ENCODE peak calls at places on chromosomes 2 and 18, in four cellular contexts. One of them, this sample, is unnamed.

GRCh38 chr18:75244336-75244735 is 33.7 kb downstream of the TSHZ1 start:
- DNase-seq in MM.1S: no peak
- DNase-seq in DND-41: peak
- DNase-seq in AG10803: no peak
- DNase-seq in this sample: no peak

GRCh38 chr2:144048631-144049060 is 471.3 kb downstream of the ZEB2 start:
- DNase-seq in MM.1S: no peak
- DNase-seq in DND-41: no peak
- DNase-seq in AG10803: peak
- DNase-seq in this sample: peak

GRCh38 chr2:84719434-84719833 is 161.4 kb downstream of the TRABD2A start:
- DNase-seq in MM.1S: no peak
- DNase-seq in DND-41: no peak
- DNase-seq in AG10803: no peak
- DNase-seq in this sample: no peak

GRCh38 chr2:43854671-43855070 is 15.9 kb downstream of the ABCG8 start:
- DNase-seq in MM.1S: no peak
- DNase-seq in DND-41: no peak
- DNase-seq in AG10803: no peak
- DNase-seq in this sample: no peak

GRCh38 chr2:8980096-8980495 is 23.4 kb downstream of the MBOAT2 start:
- DNase-seq in MM.1S: no peak
- DNase-seq in DND-41: no peak
- DNase-seq in AG10803: peak
- DNase-seq in this sample: peak

GRCh38 chr2:42336361-42336965 is 24.6 kb downstream of the COX7A2L start:
- DNase-seq in MM.1S: no peak
- DNase-seq in DND-41: no peak
- DNase-seq in AG10803: no peak
- DNase-seq in this sample: no peak

GRCh38 chr2:149733936-149734685 is 146.5 kb upstream of the MMADHC start:
- DNase-seq in MM.1S: no peak
- DNase-seq in DND-41: no peak
- DNase-seq in AG10803: peak
- DNase-seq in this sample: peak

GRCh38 chr18:35376393-35376741 is 770 bp downstream of the ZNF396 start:
- DNase-seq in MM.1S: no peak
- DNase-seq in DND-41: no peak
- DNase-seq in AG10803: no peak
- DNase-seq in this sample: no peak

GRCh38 chr2:4258563-4258962 is 555.2 kb downstream of the DCDC2C start:
- DNase-seq in MM.1S: no peak
- DNase-seq in DND-41: no peak
- DNase-seq in AG10803: no peak
- DNase-seq in this sample: no peak

GRCh38 chr2:158518083-158518482 is 61.3 kb downstream of the PKP4 start:
- DNase-seq in MM.1S: no peak
- DNase-seq in DND-41: no peak
- DNase-seq in AG10803: peak
- DNase-seq in this sample: peak

GRCh38 chr2:117956036-117956791 is 57.7 kb downstream of the CCDC93 start:
- DNase-seq in MM.1S: no peak
- DNase-seq in DND-41: no peak
- DNase-seq in AG10803: no peak
- DNase-seq in this sample: peak

GRCh38 chr2:117949800-117950199 is 64.1 kb downstream of the CCDC93 start:
- DNase-seq in MM.1S: no peak
- DNase-seq in DND-41: no peak
- DNase-seq in AG10803: no peak
- DNase-seq in this sample: no peak

GRCh38 chr2:117948585-117948984 is 65.3 kb downstream of the CCDC93 start:
- DNase-seq in MM.1S: no peak
- DNase-seq in DND-41: no peak
- DNase-seq in AG10803: no peak
- DNase-seq in this sample: no peak

GRCh38 chr2:117957616-117958015 is 56.3 kb downstream of the CCDC93 start:
- DNase-seq in MM.1S: no peak
- DNase-seq in DND-41: no peak
- DNase-seq in AG10803: no peak
- DNase-seq in this sample: no peak

DNA sequence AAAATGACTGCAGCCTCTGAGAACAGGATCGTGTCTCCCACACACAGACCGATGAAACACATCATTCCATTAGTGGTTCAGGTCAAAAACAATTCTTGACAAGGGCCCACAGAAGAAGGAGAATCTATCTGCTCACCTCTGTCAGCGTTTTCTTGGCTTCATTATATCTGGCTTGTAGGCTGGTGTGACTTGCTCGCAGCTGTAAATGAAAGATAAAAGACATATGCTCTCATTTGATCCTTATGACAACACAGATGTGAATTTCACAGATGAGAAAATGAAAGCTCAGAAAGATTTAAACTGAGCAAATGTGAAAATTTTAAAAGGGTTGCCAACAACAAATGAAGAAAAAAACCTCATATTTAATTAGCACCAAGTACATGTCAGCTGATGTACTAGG is 61.6 kb downstream of the CCDC93 start:
- DNase-seq in MM.1S: no peak
- DNase-seq in DND-41: no peak
- DNase-seq in AG10803: no peak
- DNase-seq in this sample: no peak
- TF ChIP-seq CTCF in MM.1S: no peak
- TF ChIP-seq CTCF in DND-41: no peak
- TF ChIP-seq CTCF in AG10803: no peak
- TF ChIP-seq CTCF in this sample: no peak

GRCh38 chr2:237867465-237867864 is 8.0 kb downstream of the RAMP1 start:
- DNase-seq in MM.1S: no peak
- DNase-seq in DND-41: no peak
- DNase-seq in AG10803: no peak
- DNase-seq in this sample: no peak

GRCh38 chr2:237870754-237871651 is 11.6 kb downstream of the RAMP1 start:
- DNase-seq in MM.1S: no peak
- DNase-seq in DND-41: no peak
- DNase-seq in AG10803: no peak
- DNase-seq in this sample: peak

GRCh38 chr2:237870126-237870525 is 10.7 kb downstream of the RAMP1 start:
- DNase-seq in MM.1S: no peak
- DNase-seq in DND-41: no peak
- DNase-seq in AG10803: no peak
- DNase-seq in this sample: peak

GRCh38 chr2:237868631-237869356 is 9.4 kb downstream of the RAMP1 start:
- DNase-seq in MM.1S: no peak
- DNase-seq in DND-41: no peak
- DNase-seq in AG10803: peak
- DNase-seq in this sample: peak

GRCh38 chr2:237869357-237870102 is 10.1 kb downstream of the RAMP1 start:
- DNase-seq in MM.1S: no peak
- DNase-seq in DND-41: no peak
- DNase-seq in AG10803: no peak
- DNase-seq in this sample: no peak
- H3K4me3 ChIP-seq in MM.1S: no peak
- H3K4me3 ChIP-seq in DND-41: no peak
- H3K4me3 ChIP-seq in AG10803: no peak
- H3K4me3 ChIP-seq in this sample: no peak

GRCh38 chr2:68911246-68911645 is 40.0 kb upstream of the BMP10 start:
- DNase-seq in MM.1S: no peak
- DNase-seq in DND-41: peak
- DNase-seq in AG10803: no peak
- DNase-seq in this sample: no peak

GRCh38 chr2:68912732-68913131 is 40.0 kb downstream of the GKN2 start:
- DNase-seq in MM.1S: no peak
- DNase-seq in DND-41: peak
- DNase-seq in AG10803: no peak
- DNase-seq in this sample: no peak

GRCh38 chr2:68909793-68910674 is 38.8 kb upstream of the BMP10 start:
- DNase-seq in MM.1S: peak
- DNase-seq in DND-41: peak
- DNase-seq in AG10803: peak
- DNase-seq in this sample: peak

GRCh38 chr2:68913359-68913758 is 39.3 kb downstream of the GKN2 start:
- DNase-seq in MM.1S: no peak
- DNase-seq in DND-41: no peak
- DNase-seq in AG10803: no peak
- DNase-seq in this sample: no peak

DNA sequence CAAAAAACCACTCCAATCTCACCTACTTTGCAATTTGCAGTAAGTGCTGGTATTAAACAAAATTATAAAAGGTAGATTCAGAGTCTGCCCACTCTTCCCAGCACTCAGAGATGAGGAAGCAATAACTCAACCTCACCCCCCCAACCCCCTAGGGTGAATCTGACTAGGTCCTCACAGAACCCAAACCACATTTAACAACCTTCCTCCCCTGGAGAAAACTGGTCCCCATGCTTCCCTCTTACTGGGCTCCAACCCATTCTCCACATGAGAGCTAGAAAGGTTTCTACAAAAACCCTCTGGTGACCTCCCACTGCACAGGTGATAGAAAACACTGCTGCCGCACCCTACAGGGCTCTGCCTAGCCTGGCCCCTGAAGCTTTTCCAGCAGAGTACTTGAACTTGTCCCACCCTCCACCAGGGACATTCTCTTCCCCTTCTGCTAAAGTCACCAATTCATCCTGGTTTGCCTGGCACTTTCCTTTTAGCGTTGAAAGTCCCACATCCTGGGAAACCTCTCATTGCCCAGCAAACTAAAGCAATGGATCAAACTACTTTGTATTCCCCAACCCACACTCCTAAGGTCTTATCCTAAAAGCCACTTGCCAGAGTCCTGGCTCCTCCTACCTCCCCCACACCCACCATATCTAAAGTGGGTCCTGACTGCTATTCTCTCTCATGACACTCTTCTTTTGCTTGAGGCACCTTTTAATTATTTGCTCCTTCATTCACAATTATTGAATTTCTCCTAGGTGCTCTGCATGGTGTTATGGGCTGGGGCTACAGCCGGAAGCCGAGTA is 40.7 kb upstream of the BMP10 start:
- DNase-seq in MM.1S: no peak
- DNase-seq in DND-41: peak
- DNase-seq in AG10803: no peak
- DNase-seq in this sample: no peak
- TF ChIP-seq CTCF in MM.1S: no peak
- TF ChIP-seq CTCF in DND-41: peak
- TF ChIP-seq CTCF in AG10803: no peak
- TF ChIP-seq CTCF in this sample: no peak

GRCh38 chr2:20091305-20091991 is 40.0 kb upstream of the LAPTM4A start:
- DNase-seq in MM.1S: no peak
- DNase-seq in DND-41: no peak
- DNase-seq in AG10803: peak
- DNase-seq in this sample: peak
- H3K4me3 ChIP-seq in MM.1S: no peak
- H3K4me3 ChIP-seq in DND-41: no peak
- H3K4me3 ChIP-seq in AG10803: peak
- H3K4me3 ChIP-seq in this sample: no peak

This sample was measured in fibroblast of villous mesenchyme.